ENCODE peak calls at places on chromosome 21, in four cellular contexts. X is GM23338, A is endothelial cell of umbilical vein, Y is H9. N is an unnamed sample.

GRCh38 chr21:35593000-35593502 is 467.3 kb downstream of the SETD4 start:
- DNase-seq in Y (no peak), X (peak), A (peak), N (peak)

GRCh38 chr21:18117116-18117515 is 127.5 kb upstream of the CHODL start:
- DNase-seq in A (no peak), Y (no peak), X (no peak), N (no peak)

GRCh38 chr21:38170283-38170682 is 86.5 kb upstream of the KCNJ15 start:
- DNase-seq in A (peak), X (peak), Y (peak), N (peak)

GRCh38 chr21:36845790-36846189 is 120.7 kb downstream of the HLCS start:
- DNase-seq in X (no peak), A (no peak), Y (no peak), N (no peak)

GRCh38 chr21:26267389-26267788 is 96.8 kb upstream of the APP start:
- DNase-seq in X (no peak), A (no peak), Y (no peak), N (no peak)

GRCh38 chr21:35810431-35810970 is 249.8 kb downstream of the SETD4 start:
- DNase-seq in A (no peak), Y (no peak), X (no peak), N (no peak)

GRCh38 chr21:32459972-32460371 is 47.5 kb downstream of the EVA1C start:
- DNase-seq in A (no peak), X (no peak), Y (no peak), N (no peak)

GRCh38 chr21:39885119-39885848 is 18.0 kb downstream of the PCP4 start:
- DNase-seq in X (no peak), A (no peak), Y (no peak), N (no peak)

GRCh38 chr21:27812279-27812678 is 845.4 kb upstream of the ADAMTS5 start:
- DNase-seq in X (no peak), A (no peak), Y (no peak), N (peak)

GRCh38 chr21:40047993-40048730 is 180.9 kb downstream of the PCP4 start:
- DNase-seq in X (no peak), Y (no peak), A (no peak), N (peak)

GRCh38 chr21:22993822-22994574 is 1995.8 kb downstream of the NCAM2 start:
- DNase-seq in X (no peak), Y (peak), A (no peak), N (no peak)

GRCh38 chr21:8992731-8993174 is 1528.6 kb upstream of the TPTE start:
- DNase-seq in Y (peak), A (peak), X (peak), N (no peak)

GRCh38 chr21:27681038-27681437 is 714.1 kb upstream of the ADAMTS5 start:
- DNase-seq in A (peak), X (no peak), Y (no peak), N (peak)

GRCh38 chr21:14403681-14404318 is 20.9 kb upstream of the HSPA13 start:
- DNase-seq in A (peak), X (peak), Y (no peak), N (peak)

GRCh38 chr21:30194701-30195299 is 21.1 kb downstream of the CLDN8 start:
- DNase-seq in A (no peak), X (peak), Y (no peak), N (peak)

GRCh38 chr21:43885721-43886120 is 20.7 kb downstream of the AGPAT3 start:
- DNase-seq in A (no peak), Y (no peak), X (no peak), N (no peak)

GRCh38 chr21:39048064-39048463 is 135.2 kb downstream of the PSMG1 start:
- DNase-seq in X (peak), Y (peak), A (peak), N (peak)

GRCh38 chr21:46443910-46444309 is 14.8 kb upstream of the DIP2A start:
- DNase-seq in X (no peak), A (no peak), Y (no peak), N (no peak)

GRCh38 chr21:15293251-15293650 is 228.5 kb upstream of the NRIP1 start:
- DNase-seq in Y (no peak), A (peak), X (peak), N (peak)

GRCh38 chr21:41879190-41879998 is at the start of gene PRDM15:
- DNase-seq in X (peak), A (peak), Y (peak), N (peak)

GRCh38 chr21:41876396-41876795 is 2.7 kb downstream of the PRDM15 start:
- DNase-seq in A (no peak), X (no peak), Y (no peak), N (no peak)

GRCh38 chr21:41876928-41877652 is 2.1 kb downstream of the PRDM15 start:
- DNase-seq in Y (no peak), X (no peak), A (no peak), N (no peak)

GRCh38 chr21:41878831-41879189 is 334 bp downstream of the PRDM15 start:
- DNase-seq in A (peak), X (peak), Y (peak), N (peak)

GRCh38 chr21:41877901-41878830 is 978 bp downstream of the PRDM15 start:
- DNase-seq in Y (no peak), A (peak), X (peak), N (peak)
- H2AFZ ChIP-seq in Y (no peak), A (peak), X (peak), N (peak)

DNA sequence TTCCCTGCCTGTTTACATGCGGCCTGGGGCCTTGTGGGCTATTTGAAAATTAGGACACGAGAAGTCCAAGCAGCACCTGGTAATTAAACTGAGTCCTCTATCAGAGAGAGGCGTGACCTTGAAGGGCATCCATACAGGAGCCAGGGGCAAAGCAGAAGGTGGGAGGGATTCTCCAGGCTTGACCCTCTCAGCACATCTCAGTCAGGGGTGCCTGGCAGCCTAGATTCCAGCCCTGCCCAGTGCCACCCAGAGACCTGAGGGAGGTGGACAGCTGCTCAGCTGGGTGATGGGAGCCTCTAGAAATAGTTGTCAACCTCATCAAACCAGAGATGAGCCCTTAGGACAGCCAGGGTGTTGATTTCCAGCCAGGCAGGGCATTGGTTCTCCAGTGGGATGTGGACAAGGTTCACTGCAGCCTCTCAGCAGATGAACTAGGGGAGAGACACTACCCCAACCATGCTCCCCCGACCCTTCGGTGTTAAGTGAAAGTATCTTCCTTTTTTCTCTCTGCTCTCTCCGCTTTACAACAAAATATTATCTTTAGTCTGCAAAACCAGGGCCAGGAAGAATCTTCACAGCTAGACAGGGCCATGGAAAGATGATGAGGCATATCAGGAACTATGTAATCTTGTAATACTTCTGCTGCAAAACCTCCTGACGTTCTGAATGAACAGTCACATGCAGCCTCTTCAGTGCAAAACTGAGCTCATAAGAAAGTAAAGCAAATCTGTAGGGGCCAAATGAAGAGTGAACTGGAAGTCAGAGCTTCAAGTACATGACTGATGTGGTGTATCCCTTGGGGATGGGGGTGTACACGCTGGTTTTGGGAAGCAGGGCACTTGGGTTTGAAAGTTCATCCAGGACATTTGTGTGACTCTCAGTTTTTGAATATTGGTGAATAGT is 35.9 kb upstream of the ATP5PO start:
- DNase-seq in A (no peak), X (no peak), Y (no peak), N (no peak)
- H2AFZ ChIP-seq in A (no peak), X (no peak), Y (no peak), N (no peak)

DNA sequence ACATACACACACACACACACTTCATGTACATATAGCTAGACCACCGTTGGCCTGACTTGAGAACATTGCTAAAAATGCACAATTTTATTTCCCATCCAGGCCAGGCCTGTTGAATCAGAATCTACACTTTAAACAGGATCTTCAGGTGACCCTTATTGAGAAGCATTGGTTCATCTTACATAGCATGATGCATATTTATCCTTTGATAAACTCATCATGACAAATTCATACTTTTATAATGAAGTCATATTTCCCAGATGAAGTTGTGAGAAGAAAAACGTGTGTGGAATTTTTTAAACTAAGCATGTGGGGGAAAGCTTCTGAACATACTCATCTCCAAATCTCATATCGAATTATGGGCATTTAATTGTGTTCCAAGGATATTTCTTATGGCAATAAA is 877.7 kb downstream of the MRPL39 start:
- DNase-seq in A (no peak), X (no peak), Y (no peak), N (no peak)
- H2AFZ ChIP-seq in A (no peak), X (no peak), Y (no peak), N (no peak)

GRCh38 chr21:44999428-44999971 is 59.7 kb downstream of the SLX9 start:
- DNase-seq in Y (no peak), X (no peak), A (no peak), N (no peak)

GRCh38 chr21:44999972-45000636 is 60.3 kb downstream of the SLX9 start:
- DNase-seq in Y (no peak), A (no peak), X (no peak), N (peak)

GRCh38 chr21:45000637-45001133 is 60.9 kb downstream of the SLX9 start:
- DNase-seq in X (no peak), Y (no peak), A (no peak), N (no peak)

GRCh38 chr21:45002381-45003204 is 62.8 kb downstream of the SLX9 start:
- DNase-seq in A (no peak), X (no peak), Y (no peak), N (no peak)

GRCh38 chr21:45001134-45002095 is 61.6 kb downstream of the SLX9 start:
- DNase-seq in X (no peak), Y (no peak), A (peak), N (peak)
- H2AFZ ChIP-seq in X (no peak), Y (no peak), A (peak), N (peak)

GRCh38 chr21:31218830-31219608 is 125.0 kb downstream of the TIAM1 start:
- DNase-seq in A (no peak), Y (no peak), X (no peak), N (peak)

GRCh38 chr21:31220567-31220966 is 123.5 kb downstream of the TIAM1 start:
- DNase-seq in X (no peak), Y (no peak), A (no peak), N (peak)

GRCh38 chr21:31225713-31226112 is 118.3 kb downstream of the TIAM1 start:
- DNase-seq in X (no peak), Y (no peak), A (no peak), N (no peak)

GRCh38 chr21:31222142-31222541 is 121.9 kb downstream of the TIAM1 start:
- DNase-seq in A (no peak), Y (no peak), X (no peak), N (peak)

DNA sequence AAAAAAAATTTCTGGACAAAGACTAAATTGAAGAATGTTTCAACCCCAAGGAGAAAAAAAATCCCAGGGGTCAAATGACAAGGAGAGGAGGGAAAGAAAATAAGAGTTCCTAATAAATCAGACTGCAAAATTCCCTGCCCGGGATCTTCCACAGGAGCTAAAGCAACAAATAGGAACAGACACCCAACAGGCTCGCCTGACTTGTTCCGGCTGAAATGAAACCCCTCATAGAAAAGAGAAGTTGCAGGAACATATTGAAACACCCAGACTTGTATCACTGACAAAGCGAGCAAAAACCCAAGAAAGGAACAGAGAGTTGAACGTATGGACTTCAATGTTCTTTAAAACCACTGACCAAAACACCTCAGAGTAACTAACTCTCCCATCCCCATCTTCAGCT is 123.0 kb downstream of the TIAM1 start:
- DNase-seq in Y (no peak), A (no peak), X (no peak), N (no peak)
- H2AFZ ChIP-seq in Y (no peak), A (no peak), X (no peak), N (no peak)

GRCh38 chr21:29174607-29175013 is 44.2 kb downstream of the MAP3K7CL start:
- DNase-seq in A (peak), Y (no peak), X (no peak), N (no peak)
- H2AFZ ChIP-seq in A (peak), Y (no peak), X (no peak), N (no peak)

GRCh38 chr21:20998456-20998789 is 214 bp downstream of the NCAM2 start:
- DNase-seq in A (peak), X (no peak), Y (no peak), N (no peak)

GRCh38 chr21:20997633-20998455 is at the start of gene NCAM2:
- DNase-seq in X (peak), A (peak), Y (peak), N (peak)

GRCh38 chr21:20999567-21000169 is 1.5 kb downstream of the NCAM2 start:
- DNase-seq in Y (peak), X (peak), A (peak), N (peak)

GRCh38 chr21:20997308-20997632 is 939 bp upstream of the NCAM2 start:
- DNase-seq in A (no peak), X (peak), Y (peak), N (no peak)

GRCh38 chr21:20998886-20999285 is 677 bp downstream of the NCAM2 start:
- DNase-seq in Y (no peak), X (no peak), A (no peak), N (no peak)
- H2AFZ ChIP-seq in Y (no peak), X (peak), A (peak), N (no peak)

N was measured in mammary epithelial cell.